ENCODE peak calls at places on chromosomes 6 and 20, in four cellular contexts. N is brain microvascular endothelial cell, S is left ventricle myocardium inferior, X is heart left ventricle. Z is an unnamed sample.

GRCh38 chr6:25193147-25193864 is 85.9 kb upstream of the CARMIL1 start:
- DNase-seq in S (no peak), N (peak), X (peak), Z (peak)

GRCh38 chr6:15255481-15256414 is 9.9 kb downstream of the JARID2 start:
- DNase-seq in X (no peak), N (no peak), S (no peak), Z (peak)

GRCh38 chr6:30672445-30673253 is at the start of gene DHX16:
- DNase-seq in X (peak), N (peak), S (peak), Z (peak)

GRCh38 chr6:125746731-125747588 is 2.5 kb upstream of the HEY2 start:
- DNase-seq in S (peak), N (peak), X (peak), Z (peak)

GRCh38 chr6:146871613-146872465 is 273.1 kb downstream of the ADGB start:
- DNase-seq in X (no peak), S (no peak), N (no peak), Z (no peak)

GRCh38 chr20:35116258-35116657 is 23.7 kb upstream of the TRPC4AP start:
- DNase-seq in N (no peak), S (no peak), X (no peak), Z (no peak)

GRCh38 chr6:136613477-136613876 is 63.3 kb upstream of the MAP7 start:
- DNase-seq in X (no peak), N (no peak), S (no peak), Z (no peak)

GRCh38 chr6:154356118-154356517 is 485 bp downstream of the IPCEF1 start:
- DNase-seq in N (no peak), S (no peak), X (no peak), Z (no peak)

GRCh38 chr6:91453479-91453878 is 866.6 kb upstream of the MAP3K7 start:
- DNase-seq in X (no peak), S (no peak), N (no peak), Z (no peak)

GRCh38 chr20:50690562-50690978 is 772 bp downstream of the RIPOR3 start:
- DNase-seq in S (no peak), N (no peak), X (no peak), Z (no peak)
- H3K4me3 ChIP-seq in S (peak), N (no peak), X (peak), Z (no peak)

DNA sequence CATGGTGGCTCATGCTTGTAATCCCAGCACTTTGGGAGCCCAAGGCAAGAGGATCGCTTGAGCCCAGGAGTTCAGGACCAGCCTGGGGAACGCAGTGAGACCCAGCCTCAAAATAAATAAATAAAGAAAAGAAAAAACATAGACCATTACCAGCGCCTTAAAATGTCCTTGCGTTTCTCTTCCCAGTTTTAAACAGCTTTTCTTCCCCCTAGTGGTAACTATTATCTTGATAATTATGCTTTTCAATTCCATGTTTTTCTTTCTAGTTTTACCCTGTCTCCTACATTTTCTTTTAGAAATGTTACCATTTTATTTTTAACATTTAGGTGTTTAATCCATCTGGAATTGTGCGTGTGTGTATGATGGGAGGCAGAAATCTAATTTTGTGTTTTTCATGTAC is 24.4 kb downstream of the DNAH8 start:
- DNase-seq in X (no peak), S (no peak), N (no peak), Z (no peak)
- TF ChIP-seq CTCF in X (no peak), S (peak), N (peak), Z (peak)

DNA sequence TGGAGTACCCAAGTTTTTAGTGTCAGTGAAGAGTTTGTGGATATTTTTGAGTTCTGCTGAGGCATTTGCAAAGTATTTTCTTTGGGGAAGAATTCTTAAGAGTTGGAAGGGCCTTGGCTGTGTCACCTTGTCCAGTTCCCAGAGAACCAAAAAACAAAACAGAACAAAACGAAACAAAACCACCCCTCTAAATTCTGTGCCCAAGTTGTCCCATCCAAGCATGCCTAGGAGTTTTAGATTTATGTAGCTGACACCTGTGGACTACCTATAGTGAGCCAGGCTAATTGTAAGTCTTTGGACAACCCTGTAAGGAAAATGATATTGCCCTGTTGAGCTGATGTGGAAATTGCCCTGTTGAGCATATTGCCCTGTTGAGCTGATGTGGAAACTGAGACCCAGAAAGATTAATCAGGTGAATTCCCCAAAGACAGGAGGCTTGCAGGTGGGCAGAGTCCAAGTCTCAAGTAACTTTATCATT is 1.0 kb upstream of the ECI2 start:
- DNase-seq in S (no peak), N (no peak), X (no peak), Z (no peak)
- H3K27ac ChIP-seq in S (peak), N (peak), X (peak), Z (peak)

DNA sequence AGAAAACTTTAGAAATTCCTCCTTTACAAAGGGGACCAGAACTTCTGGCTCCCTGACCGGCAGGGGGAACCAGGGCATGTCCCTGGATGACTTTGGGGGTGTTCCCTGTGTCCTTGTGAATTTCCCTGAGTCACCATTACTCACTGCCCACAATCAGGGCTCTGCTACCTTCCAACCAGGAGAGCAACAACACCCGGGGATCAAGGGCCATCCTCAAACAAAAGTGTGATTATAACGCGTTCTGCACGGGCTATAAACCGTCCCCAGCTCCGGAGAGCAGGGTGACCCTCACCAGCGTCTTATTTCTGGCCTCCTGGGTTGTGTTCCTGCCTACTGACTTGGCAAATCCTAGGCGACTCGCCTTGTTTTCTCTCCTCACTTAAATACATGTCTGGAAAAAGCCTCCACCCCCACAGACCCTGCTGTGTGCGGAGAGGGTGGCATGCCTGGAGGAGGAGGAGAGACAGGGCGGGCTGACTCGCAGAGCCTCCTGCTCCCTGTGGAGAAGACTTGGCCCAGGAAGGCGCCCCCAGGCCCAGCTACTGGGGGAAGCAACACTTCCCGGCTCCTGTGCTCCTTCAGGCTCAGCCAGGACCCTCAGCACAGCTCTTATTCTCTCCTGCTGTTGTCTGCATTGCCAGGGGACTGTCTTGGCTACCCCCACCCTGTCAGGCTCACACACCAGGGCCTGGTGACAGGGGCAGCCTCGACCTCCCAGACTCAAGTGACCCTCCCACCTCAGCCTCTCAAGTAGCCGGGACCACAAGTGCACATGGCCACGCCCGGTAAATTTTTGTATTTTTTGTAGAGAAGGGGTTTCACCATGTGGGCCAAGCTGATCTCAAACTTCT is 54.1 kb downstream of the FGD2 start:
- DNase-seq in N (peak), X (peak), S (peak), Z (peak)
- H3K4me3 ChIP-seq in N (peak), X (no peak), S (no peak), Z (no peak)

DNA sequence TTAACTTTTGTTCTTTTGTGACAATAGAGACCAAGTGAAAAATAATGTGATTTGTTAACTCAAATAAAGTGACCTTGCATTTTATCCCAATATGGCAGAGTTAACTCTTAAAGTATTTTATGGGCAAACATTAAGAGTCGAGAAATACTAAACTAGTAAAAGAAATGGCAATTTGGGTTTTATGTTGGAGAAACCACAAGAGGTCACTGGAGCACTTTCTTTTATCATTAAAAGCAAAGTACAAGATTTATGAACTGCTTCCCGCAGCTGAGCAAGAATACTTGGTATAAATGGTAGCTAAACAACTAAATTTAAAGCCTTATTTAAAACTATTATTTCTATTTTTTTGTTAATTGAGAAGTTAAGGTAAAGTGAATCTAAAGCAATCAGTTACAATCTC is 33.5 kb upstream of the MCM9 start:
- DNase-seq in N (no peak), S (no peak), X (no peak), Z (no peak)
- TF ChIP-seq CTCF in N (no peak), S (peak), X (peak), Z (peak)

DNA sequence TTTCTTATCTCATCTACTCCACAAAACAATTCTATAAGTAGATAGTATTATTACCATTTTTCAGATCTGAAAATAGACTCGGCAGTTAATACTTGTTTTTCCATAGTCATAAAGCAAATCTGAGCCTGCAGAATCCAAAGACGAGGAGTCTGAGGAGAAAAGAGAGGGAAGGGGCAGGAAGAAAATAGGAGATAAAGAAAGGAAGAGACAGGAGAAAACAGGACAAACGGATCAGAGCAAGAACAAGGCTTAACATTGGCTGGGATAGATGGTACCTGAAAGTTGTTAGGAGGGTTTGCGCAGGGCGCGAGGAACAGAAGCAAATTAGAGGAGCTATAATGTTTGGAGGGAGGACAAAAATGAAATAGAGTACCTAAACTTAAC is 639 bp upstream of the PPIL1 start:
- DNase-seq in N (no peak), X (no peak), S (no peak), Z (no peak)
- H3K27ac ChIP-seq in N (peak), X (peak), S (peak), Z (peak)

Z was measured in adrenal gland.